ENCODE peak calls at places on chromosomes 7 and 10, in seven cellular contexts. One of them, this sample, is unnamed.

GRCh38 chr7:106345421-106346166 is 60.8 kb upstream of the NAMPT start:
- DNase-seq in HEK293T: no peak
- DNase-seq in T follicular helper cell: no peak
- DNase-seq in body of pancreas: no peak
- DNase-seq in lower lobe of right lung: no peak
- DNase-seq in cardiac muscle cell: no peak
- DNase-seq in glutamatergic neuron: no peak
- DNase-seq in this sample: no peak

GRCh38 chr10:72886596-72887522 is 6.7 kb upstream of the OIT3 start:
- DNase-seq in HEK293T: no peak
- DNase-seq in T follicular helper cell: no peak
- DNase-seq in body of pancreas: no peak
- DNase-seq in lower lobe of right lung: no peak
- DNase-seq in cardiac muscle cell: no peak
- DNase-seq in glutamatergic neuron: no peak
- DNase-seq in this sample: peak

GRCh38 chr10:18610517-18610916 is 40.9 kb downstream of the NSUN6 start:
- DNase-seq in HEK293T: no peak
- DNase-seq in T follicular helper cell: no peak
- DNase-seq in body of pancreas: no peak
- DNase-seq in lower lobe of right lung: no peak
- DNase-seq in cardiac muscle cell: no peak
- DNase-seq in glutamatergic neuron: no peak
- DNase-seq in this sample: no peak

GRCh38 chr7:5596046-5596895 is 172.6 kb upstream of the TNRC18 start:
- DNase-seq in HEK293T: no peak
- DNase-seq in T follicular helper cell: peak
- DNase-seq in body of pancreas: peak
- DNase-seq in lower lobe of right lung: peak
- DNase-seq in cardiac muscle cell: peak
- DNase-seq in glutamatergic neuron: peak
- DNase-seq in this sample: peak

GRCh38 chr10:121919666-121920065 is 8.2 kb downstream of the ATE1 start:
- DNase-seq in HEK293T: no peak
- DNase-seq in T follicular helper cell: no peak
- DNase-seq in body of pancreas: no peak
- DNase-seq in lower lobe of right lung: no peak
- DNase-seq in cardiac muscle cell: no peak
- DNase-seq in glutamatergic neuron: no peak
- DNase-seq in this sample: no peak

GRCh38 chr10:1736180-1736971 is 949 bp downstream of the ADARB2 start:
- DNase-seq in HEK293T: no peak
- DNase-seq in T follicular helper cell: no peak
- DNase-seq in body of pancreas: no peak
- DNase-seq in lower lobe of right lung: no peak
- DNase-seq in cardiac muscle cell: peak
- DNase-seq in glutamatergic neuron: no peak
- DNase-seq in this sample: peak

GRCh38 chr10:24344695-24345473 is 135.9 kb downstream of the KIAA1217 start:
- DNase-seq in HEK293T: no peak
- DNase-seq in T follicular helper cell: no peak
- DNase-seq in body of pancreas: no peak
- DNase-seq in lower lobe of right lung: no peak
- DNase-seq in cardiac muscle cell: no peak
- DNase-seq in glutamatergic neuron: no peak
- DNase-seq in this sample: no peak

GRCh38 chr10:69640196-69640980 is 10.3 kb downstream of the FAM241B start:
- DNase-seq in HEK293T: no peak
- DNase-seq in T follicular helper cell: no peak
- DNase-seq in body of pancreas: no peak
- DNase-seq in lower lobe of right lung: no peak
- DNase-seq in cardiac muscle cell: no peak
- DNase-seq in glutamatergic neuron: no peak
- DNase-seq in this sample: no peak

GRCh38 chr10:78357673-78358206 is 324.1 kb downstream of the RPS24 start:
- DNase-seq in HEK293T: no peak
- DNase-seq in T follicular helper cell: no peak
- DNase-seq in body of pancreas: no peak
- DNase-seq in lower lobe of right lung: no peak
- DNase-seq in cardiac muscle cell: no peak
- DNase-seq in glutamatergic neuron: no peak
- DNase-seq in this sample: no peak

GRCh38 chr7:64630496-64630895 is 35.4 kb upstream of the ZNF107 start:
- DNase-seq in HEK293T: peak
- DNase-seq in T follicular helper cell: no peak
- DNase-seq in body of pancreas: no peak
- DNase-seq in lower lobe of right lung: no peak
- DNase-seq in cardiac muscle cell: no peak
- DNase-seq in glutamatergic neuron: no peak
- DNase-seq in this sample: peak

GRCh38 chr7:22332481-22332880 is 24.5 kb downstream of the RAPGEF5 start:
- DNase-seq in HEK293T: no peak
- DNase-seq in T follicular helper cell: no peak
- DNase-seq in body of pancreas: no peak
- DNase-seq in lower lobe of right lung: no peak
- DNase-seq in cardiac muscle cell: no peak
- DNase-seq in glutamatergic neuron: no peak
- DNase-seq in this sample: no peak

GRCh38 chr7:132825222-132825621 is 249.0 kb upstream of the PLXNA4 start:
- DNase-seq in HEK293T: no peak
- DNase-seq in T follicular helper cell: no peak
- DNase-seq in body of pancreas: no peak
- DNase-seq in lower lobe of right lung: no peak
- DNase-seq in cardiac muscle cell: no peak
- DNase-seq in glutamatergic neuron: no peak
- DNase-seq in this sample: no peak

GRCh38 chr10:113041324-113041723 is 91.3 kb downstream of the TCF7L2 start:
- DNase-seq in HEK293T: no peak
- DNase-seq in T follicular helper cell: no peak
- DNase-seq in body of pancreas: no peak
- DNase-seq in lower lobe of right lung: no peak
- DNase-seq in cardiac muscle cell: no peak
- DNase-seq in glutamatergic neuron: no peak
- DNase-seq in this sample: no peak

GRCh38 chr10:50416181-50416824 is 165.0 kb upstream of the ASAH2 start:
- DNase-seq in HEK293T: no peak
- DNase-seq in T follicular helper cell: no peak
- DNase-seq in body of pancreas: no peak
- DNase-seq in lower lobe of right lung: no peak
- DNase-seq in cardiac muscle cell: no peak
- DNase-seq in glutamatergic neuron: no peak
- DNase-seq in this sample: peak

GRCh38 chr10:124741922-124742417 is 2.2 kb downstream of the FAM53B start:
- DNase-seq in HEK293T: no peak
- DNase-seq in T follicular helper cell: no peak
- DNase-seq in body of pancreas: no peak
- DNase-seq in lower lobe of right lung: no peak
- DNase-seq in cardiac muscle cell: no peak
- DNase-seq in glutamatergic neuron: peak
- DNase-seq in this sample: no peak

GRCh38 chr7:155009570-155010157 is 6.7 kb upstream of the PAXIP1 start:
- DNase-seq in HEK293T: peak
- DNase-seq in T follicular helper cell: no peak
- DNase-seq in body of pancreas: no peak
- DNase-seq in lower lobe of right lung: no peak
- DNase-seq in cardiac muscle cell: no peak
- DNase-seq in glutamatergic neuron: no peak
- DNase-seq in this sample: no peak

GRCh38 chr10:77825965-77826364 is 100.6 kb downstream of the DLG5 start:
- DNase-seq in HEK293T: no peak
- DNase-seq in T follicular helper cell: no peak
- DNase-seq in body of pancreas: no peak
- DNase-seq in lower lobe of right lung: peak
- DNase-seq in cardiac muscle cell: no peak
- DNase-seq in glutamatergic neuron: no peak
- DNase-seq in this sample: no peak

GRCh38 chr7:885893-886625 is 9.7 kb downstream of the GET4 start:
- DNase-seq in HEK293T: no peak
- DNase-seq in T follicular helper cell: no peak
- DNase-seq in body of pancreas: peak
- DNase-seq in lower lobe of right lung: peak
- DNase-seq in cardiac muscle cell: no peak
- DNase-seq in glutamatergic neuron: peak
- DNase-seq in this sample: no peak

GRCh38 chr7:24898691-24899090 is 81.3 kb downstream of the OSBPL3 start:
- DNase-seq in HEK293T: no peak
- DNase-seq in T follicular helper cell: no peak
- DNase-seq in body of pancreas: no peak
- DNase-seq in lower lobe of right lung: no peak
- DNase-seq in cardiac muscle cell: no peak
- DNase-seq in glutamatergic neuron: no peak
- DNase-seq in this sample: no peak

GRCh38 chr10:61898435-61898778 is 3.1 kb upstream of the ARID5B start:
- DNase-seq in HEK293T: no peak
- DNase-seq in T follicular helper cell: no peak
- DNase-seq in body of pancreas: no peak
- DNase-seq in lower lobe of right lung: no peak
- DNase-seq in cardiac muscle cell: no peak
- DNase-seq in glutamatergic neuron: no peak
- DNase-seq in this sample: peak

GRCh38 chr7:33418251-33418701 is 288.9 kb downstream of the BBS9 start:
- DNase-seq in HEK293T: peak
- DNase-seq in T follicular helper cell: no peak
- DNase-seq in body of pancreas: no peak
- DNase-seq in lower lobe of right lung: no peak
- DNase-seq in cardiac muscle cell: no peak
- DNase-seq in glutamatergic neuron: no peak
- DNase-seq in this sample: no peak

GRCh38 chr10:74610299-74610698 is 216.1 kb upstream of the KAT6B start:
- DNase-seq in HEK293T: no peak
- DNase-seq in T follicular helper cell: no peak
- DNase-seq in body of pancreas: no peak
- DNase-seq in lower lobe of right lung: no peak
- DNase-seq in cardiac muscle cell: no peak
- DNase-seq in glutamatergic neuron: no peak
- DNase-seq in this sample: no peak

GRCh38 chr10:43249962-43250624 is 16.8 kb downstream of the RASGEF1A start:
- DNase-seq in HEK293T: no peak
- DNase-seq in T follicular helper cell: no peak
- DNase-seq in body of pancreas: no peak
- DNase-seq in lower lobe of right lung: peak
- DNase-seq in cardiac muscle cell: no peak
- DNase-seq in glutamatergic neuron: no peak
- DNase-seq in this sample: no peak

GRCh38 chr7:84532196-84532595 is 337.6 kb upstream of the SEMA3A start:
- DNase-seq in HEK293T: no peak
- DNase-seq in T follicular helper cell: no peak
- DNase-seq in body of pancreas: no peak
- DNase-seq in lower lobe of right lung: no peak
- DNase-seq in cardiac muscle cell: no peak
- DNase-seq in glutamatergic neuron: no peak
- DNase-seq in this sample: no peak

This sample was measured in D341Med.